ENCODE peak calls at places on chromosomes 13 and 19, in six cellular contexts. One of them, this sample, is unnamed.

GRCh38 chr19:17385878-17386611 is 8.0 kb downstream of the CCDC194 start:
- DNase-seq in breast epithelium: peak; percentile 59
- DNase-seq in CD8-positive, alpha-beta memory T cell: peak; percentile 69
- DNase-seq in pancreas: no peak
- DNase-seq in GM23248: peak; percentile 66
- DNase-seq in right atrium auricular region: peak; percentile 68
- DNase-seq in this sample: no peak

GRCh38 chr13:61275740-61276139 is 139.9 kb downstream of the PCDH20 start:
- DNase-seq in GM23248: no peak
- DNase-seq in breast epithelium: no peak
- DNase-seq in right atrium auricular region: no peak
- DNase-seq in pancreas: no peak
- DNase-seq in CD8-positive, alpha-beta memory T cell: no peak
- DNase-seq in this sample: no peak

GRCh38 chr19:43735013-43735412 is 19.1 kb downstream of the IRGC start:
- DNase-seq in pancreas: no peak
- DNase-seq in breast epithelium: no peak
- DNase-seq in CD8-positive, alpha-beta memory T cell: no peak
- DNase-seq in GM23248: no peak
- DNase-seq in right atrium auricular region: no peak
- DNase-seq in this sample: no peak

GRCh38 chr13:67186985-67187569 is 43.1 kb downstream of the PCDH9 start:
- DNase-seq in pancreas: no peak
- DNase-seq in breast epithelium: no peak
- DNase-seq in GM23248: no peak
- DNase-seq in right atrium auricular region: no peak
- DNase-seq in CD8-positive, alpha-beta memory T cell: no peak
- DNase-seq in this sample: no peak

GRCh38 chr13:51066091-51066831 is 44.8 kb downstream of the C13orf42 start:
- DNase-seq in CD8-positive, alpha-beta memory T cell: no peak
- DNase-seq in GM23248: peak; percentile 18
- DNase-seq in breast epithelium: no peak
- DNase-seq in right atrium auricular region: no peak
- DNase-seq in pancreas: no peak
- DNase-seq in this sample: peak; percentile 71

GRCh38 chr13:34128661-34129060 is 310.7 kb downstream of the RFC3 start:
- DNase-seq in GM23248: no peak
- DNase-seq in pancreas: no peak
- DNase-seq in CD8-positive, alpha-beta memory T cell: no peak
- DNase-seq in breast epithelium: no peak
- DNase-seq in right atrium auricular region: no peak
- DNase-seq in this sample: no peak

GRCh38 chr19:55300821-55301458 is 17.1 kb downstream of the BRSK1 start:
- DNase-seq in CD8-positive, alpha-beta memory T cell: no peak
- DNase-seq in breast epithelium: no peak
- DNase-seq in right atrium auricular region: no peak
- DNase-seq in GM23248: no peak
- DNase-seq in pancreas: no peak
- DNase-seq in this sample: no peak

GRCh38 chr13:83773961-83774360 is 108.3 kb downstream of the SLITRK1 start:
- DNase-seq in right atrium auricular region: no peak
- DNase-seq in CD8-positive, alpha-beta memory T cell: no peak
- DNase-seq in pancreas: no peak
- DNase-seq in GM23248: peak; percentile 2
- DNase-seq in breast epithelium: no peak
- DNase-seq in this sample: no peak

GRCh38 chr19:7986321-7987083 is 18.9 kb downstream of the ELAVL1 start:
- DNase-seq in CD8-positive, alpha-beta memory T cell: no peak
- DNase-seq in right atrium auricular region: no peak
- DNase-seq in breast epithelium: no peak
- DNase-seq in pancreas: no peak
- DNase-seq in GM23248: peak; percentile 79
- DNase-seq in this sample: peak; percentile 47

GRCh38 chr19:19662344-19662743 is 1.1 kb downstream of the ATP13A1 start:
- DNase-seq in right atrium auricular region: no peak
- DNase-seq in breast epithelium: no peak
- DNase-seq in CD8-positive, alpha-beta memory T cell: peak; percentile 43
- DNase-seq in GM23248: no peak
- DNase-seq in pancreas: no peak
- DNase-seq in this sample: no peak

GRCh38 chr13:40503966-40504591 is 162.4 kb downstream of the FOXO1 start:
- DNase-seq in right atrium auricular region: peak; percentile 59
- DNase-seq in CD8-positive, alpha-beta memory T cell: no peak
- DNase-seq in pancreas: peak; percentile 5
- DNase-seq in GM23248: peak; percentile 81
- DNase-seq in breast epithelium: no peak
- DNase-seq in this sample: peak; percentile 96

GRCh38 chr19:343941-344624 is 513 bp downstream of the MIER2 start:
- DNase-seq in GM23248: peak; percentile 73
- DNase-seq in pancreas: no peak
- DNase-seq in breast epithelium: no peak
- DNase-seq in CD8-positive, alpha-beta memory T cell: no peak
- DNase-seq in right atrium auricular region: no peak
- DNase-seq in this sample: no peak

GRCh38 chr13:89688908-89689307 is 1658.6 kb upstream of the MIR17HG start:
- DNase-seq in pancreas: no peak
- DNase-seq in right atrium auricular region: no peak
- DNase-seq in breast epithelium: no peak
- DNase-seq in CD8-positive, alpha-beta memory T cell: no peak
- DNase-seq in GM23248: no peak
- DNase-seq in this sample: no peak

GRCh38 chr13:110640591-110641029 is 25.3 kb downstream of the NAXD start:
- DNase-seq in breast epithelium: no peak
- DNase-seq in right atrium auricular region: no peak
- DNase-seq in GM23248: peak; percentile 23
- DNase-seq in pancreas: no peak
- DNase-seq in CD8-positive, alpha-beta memory T cell: no peak
- DNase-seq in this sample: no peak

GRCh38 chr13:94224670-94225069 is 254.8 kb downstream of the DCT start:
- DNase-seq in right atrium auricular region: no peak
- DNase-seq in breast epithelium: no peak
- DNase-seq in CD8-positive, alpha-beta memory T cell: no peak
- DNase-seq in GM23248: no peak
- DNase-seq in pancreas: no peak
- DNase-seq in this sample: no peak

GRCh38 chr13:102294407-102295018 is 107.3 kb downstream of the FGF14 start:
- DNase-seq in right atrium auricular region: no peak
- DNase-seq in breast epithelium: no peak
- DNase-seq in CD8-positive, alpha-beta memory T cell: no peak
- DNase-seq in GM23248: no peak
- DNase-seq in pancreas: no peak
- DNase-seq in this sample: no peak

GRCh38 chr13:58721273-58721672 is 1089.7 kb downstream of the PCDH17 start:
- DNase-seq in right atrium auricular region: no peak
- DNase-seq in breast epithelium: no peak
- DNase-seq in pancreas: no peak
- DNase-seq in GM23248: no peak
- DNase-seq in CD8-positive, alpha-beta memory T cell: no peak
- DNase-seq in this sample: no peak

GRCh38 chr13:95834134-95834765 is 157.3 kb downstream of the DNAJC3 start:
- DNase-seq in right atrium auricular region: peak; percentile 76
- DNase-seq in pancreas: peak; percentile 47
- DNase-seq in GM23248: peak; percentile 70
- DNase-seq in breast epithelium: no peak
- DNase-seq in CD8-positive, alpha-beta memory T cell: peak; percentile 69
- DNase-seq in this sample: peak; percentile 52

GRCh38 chr19:47707135-47707925 is 5.9 kb upstream of the EHD2 start:
- DNase-seq in CD8-positive, alpha-beta memory T cell: peak; percentile 77
- DNase-seq in breast epithelium: peak; percentile 80
- DNase-seq in GM23248: peak; percentile 86
- DNase-seq in right atrium auricular region: peak; percentile 76
- DNase-seq in pancreas: no peak
- DNase-seq in this sample: peak; percentile 68

GRCh38 chr13:42110410-42111155 is 62.1 kb downstream of the DGKH start:
- DNase-seq in GM23248: peak; percentile 82
- DNase-seq in CD8-positive, alpha-beta memory T cell: no peak
- DNase-seq in right atrium auricular region: no peak
- DNase-seq in pancreas: no peak
- DNase-seq in breast epithelium: no peak
- DNase-seq in this sample: peak; percentile 73

GRCh38 chr19:5170329-5170745 is 170.3 kb downstream of the PTPRS start:
- DNase-seq in breast epithelium: no peak
- DNase-seq in right atrium auricular region: no peak
- DNase-seq in GM23248: no peak
- DNase-seq in CD8-positive, alpha-beta memory T cell: no peak
- DNase-seq in pancreas: no peak
- DNase-seq in this sample: no peak

GRCh38 chr19:45391346-45391745 is 13.5 kb downstream of the PPP1R13L start:
- DNase-seq in GM23248: peak; percentile 28
- DNase-seq in pancreas: no peak
- DNase-seq in breast epithelium: no peak
- DNase-seq in CD8-positive, alpha-beta memory T cell: no peak
- DNase-seq in right atrium auricular region: no peak
- DNase-seq in this sample: peak; percentile 22

GRCh38 chr13:75481176-75482069 is 546 bp downstream of the TBC1D4 start:
- DNase-seq in right atrium auricular region: no peak
- DNase-seq in GM23248: peak; percentile 70
- DNase-seq in breast epithelium: no peak
- DNase-seq in CD8-positive, alpha-beta memory T cell: peak; percentile 46
- DNase-seq in pancreas: peak; percentile 39
- DNase-seq in this sample: peak; percentile 56

GRCh38 chr13:33611016-33611805 is 206.7 kb upstream of the RFC3 start:
- DNase-seq in CD8-positive, alpha-beta memory T cell: no peak
- DNase-seq in breast epithelium: no peak
- DNase-seq in GM23248: no peak
- DNase-seq in pancreas: peak; percentile 23
- DNase-seq in right atrium auricular region: peak; percentile 68
- DNase-seq in this sample: no peak

GRCh38 chr13:26785845-26786630 is 25.5 kb upstream of the GPR12 start:
- DNase-seq in breast epithelium: no peak
- DNase-seq in pancreas: peak; percentile 20
- DNase-seq in right atrium auricular region: no peak
- DNase-seq in GM23248: no peak
- DNase-seq in CD8-positive, alpha-beta memory T cell: peak; percentile 69
- DNase-seq in this sample: peak; percentile 3

DNA sequence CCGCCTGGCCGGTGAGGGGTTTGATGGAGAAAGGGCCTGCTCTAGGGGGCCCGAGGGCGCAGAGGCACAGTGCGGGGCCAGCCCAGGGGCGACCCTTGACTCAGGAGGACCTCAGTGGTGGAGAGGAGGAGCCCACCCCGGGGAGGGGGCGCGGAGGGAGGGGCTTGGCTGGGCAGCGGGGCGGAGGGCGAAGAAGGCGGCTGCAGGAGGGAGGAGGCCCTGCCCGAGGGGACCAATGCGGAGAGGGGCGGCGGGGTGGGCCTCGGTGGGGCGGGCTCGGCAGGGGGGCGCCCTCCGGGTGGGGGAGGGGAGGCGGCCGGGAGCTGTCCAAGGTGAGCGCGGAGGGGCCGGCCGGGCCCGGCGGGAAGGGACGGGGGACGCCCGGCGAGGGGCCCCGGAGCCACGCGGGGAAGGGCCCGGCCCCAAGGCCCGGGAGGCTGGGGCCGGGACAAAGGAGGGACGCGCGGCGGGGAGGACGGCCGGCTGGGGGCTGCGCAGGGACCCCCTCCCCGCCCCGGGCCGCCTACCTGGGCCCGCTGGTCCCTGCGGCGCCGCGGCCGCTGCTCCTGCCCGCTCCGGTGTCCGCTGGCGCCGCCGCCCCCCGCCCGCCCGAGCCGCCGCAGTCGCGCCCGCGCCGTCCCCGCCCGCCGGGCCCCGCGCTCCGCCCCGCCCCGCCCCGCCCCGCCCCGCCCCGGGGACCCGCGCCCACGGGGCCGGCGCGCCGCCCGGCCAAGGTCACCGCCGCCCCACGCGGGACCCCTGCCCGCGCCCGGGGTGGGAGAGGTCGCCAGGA is at the start of gene DIRAS1:
- DNase-seq in breast epithelium: no peak
- DNase-seq in GM23248: peak; percentile 26
- DNase-seq in pancreas: no peak
- DNase-seq in CD8-positive, alpha-beta memory T cell: no peak
- DNase-seq in right atrium auricular region: no peak
- DNase-seq in this sample: no peak
- H3K4me1 ChIP-seq in breast epithelium: no peaks in the 10 kb centered on the region
- H3K4me1 ChIP-seq in GM23248: peaks cover 11% of the 10 kb centered on the region
- H3K4me1 ChIP-seq in pancreas: peaks cover 4% of the 10 kb centered on the region
- H3K4me1 ChIP-seq in CD8-positive, alpha-beta memory T cell: no peaks in the 10 kb centered on the region
- H3K4me1 ChIP-seq in right atrium auricular region: peaks cover 43% of the 10 kb centered on the region
- H3K4me1 ChIP-seq in this sample: peaks cover 14% of the 10 kb centered on the region

GRCh38 chr13:114123876-114124275 is 8.5 kb downstream of the RASA3 start:
- DNase-seq in pancreas: no peak
- DNase-seq in GM23248: no peak
- DNase-seq in breast epithelium: no peak
- DNase-seq in CD8-positive, alpha-beta memory T cell: no peak
- DNase-seq in right atrium auricular region: no peak
- DNase-seq in this sample: no peak
- H3K4me1 ChIP-seq in pancreas: no peaks in the 10 kb centered on the region
- H3K4me1 ChIP-seq in GM23248: peaks cover 21% of the 10 kb centered on the region
- H3K4me1 ChIP-seq in breast epithelium: no peaks in the 10 kb centered on the region
- H3K4me1 ChIP-seq in CD8-positive, alpha-beta memory T cell: peaks cover 90% of the 10 kb centered on the region
- H3K4me1 ChIP-seq in right atrium auricular region: peaks cover 62% of the 10 kb centered on the region
- H3K4me1 ChIP-seq in this sample: peaks cover under 1% of the 10 kb centered on the region

DNA sequence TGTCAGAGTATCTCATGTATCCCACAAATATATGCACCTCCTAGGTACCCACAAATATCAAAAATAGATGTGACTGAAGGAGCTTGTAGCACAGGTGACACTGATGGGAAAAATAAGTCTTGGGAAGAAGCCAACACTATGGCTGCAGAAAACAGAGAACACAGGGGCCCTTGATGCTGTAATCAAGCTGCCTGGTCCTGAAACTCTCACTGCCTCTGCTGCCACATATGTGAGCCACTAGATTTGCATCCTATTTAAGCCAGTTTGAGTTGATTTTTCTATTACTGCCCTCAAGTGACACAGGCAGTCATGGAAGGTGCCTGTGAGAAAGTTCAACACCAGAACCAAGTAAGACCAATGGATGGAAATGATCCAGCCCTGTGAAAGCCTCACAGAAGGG is 720.8 kb downstream of the UQCRFS1 start:
- DNase-seq in CD8-positive, alpha-beta memory T cell: no peak
- DNase-seq in pancreas: no peak
- DNase-seq in breast epithelium: no peak
- DNase-seq in GM23248: no peak
- DNase-seq in right atrium auricular region: no peak
- DNase-seq in this sample: no peak
- H3K4me1 ChIP-seq in CD8-positive, alpha-beta memory T cell: no peaks in the 10 kb centered on the region
- H3K4me1 ChIP-seq in pancreas: no peaks in the 10 kb centered on the region
- H3K4me1 ChIP-seq in breast epithelium: no peaks in the 10 kb centered on the region
- H3K4me1 ChIP-seq in GM23248: no peaks in the 10 kb centered on the region
- H3K4me1 ChIP-seq in right atrium auricular region: no peaks in the 10 kb centered on the region
- H3K4me1 ChIP-seq in this sample: peaks cover 14% of the 10 kb centered on the region

DNA sequence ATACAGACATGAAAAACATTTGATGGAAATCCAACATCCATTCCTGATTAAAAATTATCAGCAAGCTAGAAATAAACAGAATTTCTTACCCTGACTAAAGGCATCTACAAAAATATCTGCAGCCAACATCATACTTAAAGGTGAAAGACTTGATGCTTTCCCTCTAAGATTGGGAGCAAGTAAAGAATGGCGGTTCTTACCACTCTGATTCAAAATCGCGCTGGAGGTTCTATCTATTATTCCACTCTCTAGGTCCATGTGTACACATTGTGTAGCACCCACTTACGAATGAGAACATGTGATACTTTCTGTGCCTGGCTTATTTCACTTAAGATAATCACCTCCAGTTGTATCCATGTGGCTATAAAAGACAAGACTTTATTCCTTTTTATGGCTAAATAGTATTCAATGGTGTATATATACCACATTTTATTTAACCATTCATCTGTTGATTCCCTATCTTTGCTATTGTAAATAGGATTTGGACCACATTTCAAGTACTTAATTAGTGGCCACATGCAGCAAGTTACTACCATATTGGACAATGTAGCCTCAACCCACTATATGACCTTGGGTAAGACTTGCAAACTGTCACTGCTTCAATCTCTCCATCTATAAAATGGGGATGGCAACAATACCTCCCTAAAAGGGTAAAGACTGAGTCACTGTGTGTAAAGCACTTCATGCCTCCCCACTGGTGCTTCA is 38.4 kb upstream of the CYP2A7 start:
- DNase-seq in breast epithelium: no peak
- DNase-seq in right atrium auricular region: no peak
- DNase-seq in GM23248: no peak
- DNase-seq in CD8-positive, alpha-beta memory T cell: no peak
- DNase-seq in pancreas: no peak
- DNase-seq in this sample: no peak
- H3K4me1 ChIP-seq in breast epithelium: no peaks in the 10 kb centered on the region
- H3K4me1 ChIP-seq in right atrium auricular region: no peaks in the 10 kb centered on the region
- H3K4me1 ChIP-seq in GM23248: no peaks in the 10 kb centered on the region
- H3K4me1 ChIP-seq in CD8-positive, alpha-beta memory T cell: no peaks in the 10 kb centered on the region
- H3K4me1 ChIP-seq in pancreas: no peaks in the 10 kb centered on the region
- H3K4me1 ChIP-seq in this sample: no peaks in the 10 kb centered on the region

This sample was measured in mammary epithelial cell.